ENCODE peak calls at places on chromosomes 3 and 15, in nine cellular contexts. V is HEK293T; H is GM12891; E is AG09309; T is NCI-H1105; I is activated T-helper 2 cell treated with anti-CD3 and anti-CD28 coated beads, Interferon-gamma antibody, Interleukin-2, Interleukin-4, amounts not matched to agents 10 μg/mL and 5 μg/mL and 100 μg/mL, durations not matched to agents 14 hours and 24 hours and 36 hours; O is B cell; X is mesothelial cell of epicardium; W is ovary. M is an unnamed sample.

GRCh38 chr3:149547413-149547812 is 72.9 kb downstream of the TM4SF4 start:
- DNase-seq in X (no peak), E (no peak), W (peak), T (no peak), H (no peak), O (no peak), I (no peak), V (no peak), M (no peak)

GRCh38 chr15:65529754-65530317 is 427 bp upstream of the HACD3 start:
- DNase-seq in O (no peak), E (no peak), X (no peak), V (no peak), H (no peak), W (no peak), I (no peak), T (no peak), M (no peak)

GRCh38 chr3:13308406-13308805 is 111.7 kb downstream of the NUP210 start:
- DNase-seq in O (peak), T (no peak), H (no peak), I (no peak), X (peak), W (no peak), V (peak), E (no peak), M (peak)

GRCh38 chr15:70062321-70062956 is 35.3 kb downstream of the TLE3 start:
- DNase-seq in I (no peak), O (no peak), H (no peak), E (peak), T (peak), V (peak), X (peak), W (peak), M (no peak)

GRCh38 chr15:50883903-50884302 is 24.6 kb upstream of the AP4E1 start:
- DNase-seq in W (no peak), V (no peak), X (no peak), T (no peak), I (no peak), O (no peak), E (no peak), H (no peak), M (no peak)

GRCh38 chr3:8713901-8714759 is 19.5 kb upstream of the CAV3 start:
- DNase-seq in T (no peak), W (no peak), X (no peak), H (peak), E (no peak), O (peak), I (no peak), V (peak), M (no peak)

GRCh38 chr3:54003136-54003535 is 111.5 kb upstream of the SELENOK start:
- DNase-seq in O (no peak), V (no peak), W (no peak), H (no peak), T (no peak), X (no peak), I (no peak), E (no peak), M (no peak)

GRCh38 chr3:123084192-123084591 is 17.4 kb downstream of the PDIA5 start:
- DNase-seq in W (peak), V (no peak), O (no peak), I (no peak), E (no peak), T (no peak), H (no peak), X (no peak), M (no peak)

GRCh38 chr15:27665002-27665401 is 434.1 kb downstream of the OCA2 start:
- DNase-seq in T (no peak), V (no peak), W (no peak), X (no peak), H (no peak), I (no peak), O (no peak), E (no peak), M (no peak)

GRCh38 chr3:49721165-49721860 is 1.8 kb upstream of the AMIGO3 start:
- DNase-seq in I (no peak), T (no peak), W (no peak), E (no peak), X (no peak), V (no peak), H (no peak), O (no peak), M (no peak)

GRCh38 chr3:123637131-123637530 is 52.3 kb upstream of the HACD2 start:
- DNase-seq in W (no peak), O (no peak), T (no peak), X (no peak), V (no peak), H (no peak), I (no peak), E (no peak), M (no peak)

GRCh38 chr3:45225465-45226205 is 452 bp downstream of the TMEM158 start:
- DNase-seq in O (peak), X (peak), W (peak), V (peak), I (peak), H (peak), E (no peak), T (peak), M (no peak)

GRCh38 chr3:133037440-133037839 is 751 bp upstream of the TMEM108 start:
- DNase-seq in W (no peak), E (no peak), I (no peak), T (peak), V (no peak), X (no peak), H (no peak), O (no peak), M (no peak)

GRCh38 chr3:64666171-64666581 is 21.6 kb downstream of the ADAMTS9 start:
- DNase-seq in V (no peak), H (no peak), T (no peak), I (no peak), X (no peak), E (no peak), O (no peak), W (peak), M (no peak)

GRCh38 chr3:112926000-112926399 is 48.9 kb downstream of the CD200R1 start:
- DNase-seq in X (no peak), E (no peak), H (no peak), I (no peak), O (no peak), T (no peak), W (no peak), V (no peak), M (peak)

GRCh38 chr15:47514251-47514652 is 203.1 kb upstream of the SEMA6D start:
- DNase-seq in I (no peak), X (no peak), T (no peak), W (no peak), H (no peak), E (no peak), O (no peak), V (no peak), M (no peak)

GRCh38 chr3:100423611-100424010 is 22.3 kb downstream of the LNP1 start:
- DNase-seq in W (no peak), H (no peak), V (no peak), E (no peak), O (no peak), X (no peak), I (no peak), T (no peak), M (no peak)

GRCh38 chr15:25860885-25861866 is 2.0 kb downstream of the ATP10A start:
- DNase-seq in W (no peak), H (no peak), X (no peak), T (no peak), V (no peak), E (no peak), I (peak), O (no peak), M (no peak)

GRCh38 chr3:15521573-15521965 is at the start of gene COLQ:
- DNase-seq in V (no peak), O (no peak), W (peak), I (no peak), X (no peak), E (no peak), T (no peak), H (no peak), M (no peak)

GRCh38 chr15:86624261-86625036 is 544.8 kb downstream of the AGBL1 start:
- DNase-seq in E (peak), O (no peak), I (peak), W (peak), X (no peak), T (peak), V (peak), H (no peak), M (peak)

GRCh38 chr3:133472242-133472641 is 72.4 kb downstream of the BFSP2 start:
- DNase-seq in T (no peak), H (no peak), I (no peak), E (no peak), O (no peak), X (no peak), W (no peak), V (no peak), M (no peak)

GRCh38 chr15:85689729-85690128 is 105.0 kb downstream of the KLHL25 start:
- DNase-seq in I (peak), T (no peak), W (peak), V (no peak), E (no peak), X (no peak), O (peak), H (no peak), M (no peak)

GRCh38 chr15:52337198-52337853 is 41.7 kb upstream of the MYO5C start:
- DNase-seq in V (no peak), X (no peak), I (no peak), T (no peak), E (no peak), W (no peak), H (no peak), O (no peak), M (no peak)

GRCh38 chr15:58241872-58242271 is 103.7 kb downstream of the AQP9 start:
- DNase-seq in E (no peak), T (peak), I (no peak), O (no peak), V (peak), X (no peak), W (no peak), H (no peak), M (peak)

GRCh38 chr15:35038655-35039534 is 46.2 kb downstream of the NANOGP8 start:
- DNase-seq in E (peak), I (no peak), O (no peak), X (no peak), W (no peak), T (no peak), V (no peak), H (no peak), M (no peak)